ENCODE peak calls at places on chromosome X, in nine cellular contexts. J is heart left ventricle, D is transverse colon, U is body of pancreas, O is A549, M is right lobe of liver, G is tibial nerve, K is endothelial cell of umbilical vein, C is K562. B is an unnamed sample.

GRCh38 chrX:85326234-85327059 is 53.0 kb downstream of the POF1B start:
- DNase-seq in J (no peak), D (no peak), U (no peak), O (no peak), M (peak; percentile 9), G (no peak), K (no peak), C (no peak), B (peak; percentile 50)

GRCh38 chrX:7146703-7147430 is 645 bp upstream of the STS start:
- DNase-seq in J (no peak), D (peak; percentile 49), U (peak; percentile 27), O (peak; percentile 35), M (peak; percentile 35), G (no peak), K (no peak), C (peak; percentile 42), B (peak; percentile 69)

GRCh38 chrX:10507181-10507580 is 113.2 kb downstream of the MID1 start:
- DNase-seq in J (no peak), D (no peak), U (no peak), O (no peak), M (no peak), G (no peak), K (peak; percentile 16), C (no peak), B (no peak)

GRCh38 chrX:32530802-32531403 is 680.4 kb downstream of the DMD start:
- DNase-seq in J (no peak), D (peak; percentile 9), U (peak; percentile 16), O (peak; percentile 38), M (no peak), G (no peak), K (peak; percentile 50), C (peak; percentile 5), B (no peak)

GRCh38 chrX:115589419-115589818 is 28.4 kb downstream of the PLS3 start:
- DNase-seq in J (no peak), D (no peak), U (no peak), O (no peak), M (no peak), G (no peak), K (no peak), C (no peak), B (no peak)

GRCh38 chrX:150569155-150569477 is 695 bp downstream of the MTM1 start:
- DNase-seq in J (peak; percentile 25), D (peak; percentile 47), U (peak; percentile 40), O (no peak), M (no peak), G (no peak), K (no peak), C (no peak), B (no peak)

GRCh38 chrX:40176256-40176978 is 78.7 kb upstream of the BCOR start:
- DNase-seq in J (peak; percentile 83), D (peak; percentile 78), U (peak; percentile 68), O (peak; percentile 28), M (peak; percentile 74), G (no peak), K (peak; percentile 14), C (peak; percentile 78), B (peak; percentile 86)

GRCh38 chrX:68588653-68589371 is 58.7 kb upstream of the STARD8 start:
- DNase-seq in J (no peak), D (no peak), U (no peak), O (no peak), M (no peak), G (no peak), K (no peak), C (peak; percentile 22), B (no peak)

GRCh38 chrX:155216940-155217450 is 735 bp downstream of the VBP1 start:
- DNase-seq in J (no peak), D (no peak), U (no peak), O (no peak), M (no peak), G (no peak), K (peak; percentile 66), C (peak; percentile 25), B (no peak)

GRCh38 chrX:55450259-55450658 is 1.7 kb upstream of the MAGEH1 start:
- DNase-seq in J (no peak), D (no peak), U (no peak), O (peak; percentile 13), M (no peak), G (no peak), K (peak; percentile 4), C (peak; percentile 5), B (no peak)

GRCh38 chrX:24515447-24515846 is 50.4 kb downstream of the PDK3 start:
- DNase-seq in J (no peak), D (no peak), U (no peak), O (peak; percentile 37), M (no peak), G (no peak), K (peak; percentile 33), C (no peak), B (no peak)

GRCh38 chrX:7062276-7062675 is 85.2 kb upstream of the STS start:
- DNase-seq in J (no peak), D (no peak), U (no peak), O (peak; percentile 17), M (peak; percentile 40), G (no peak), K (peak; percentile 1), C (no peak), B (no peak)

GRCh38 chrX:155334486-155335316 is at the start of gene CLIC2:
- DNase-seq in J (peak; percentile 38), D (peak; percentile 17), U (peak; percentile 12), O (peak; percentile 3), M (no peak), G (peak; percentile 12), K (peak; percentile 65), C (peak; percentile 76), B (no peak)

GRCh38 chrX:118116308-118117068 is at the start of gene KLHL13:
- DNase-seq in J (peak; percentile 45), D (peak; percentile 26), U (peak; percentile 42), O (peak; percentile 14), M (peak; percentile 39), G (peak; percentile 11), K (peak; percentile 51), C (peak; percentile 81), B (peak; percentile 76)

GRCh38 chrX:9745417-9746115 is 20.1 kb downstream of the GPR143 start:
- DNase-seq in J (peak; percentile 27), D (no peak), U (no peak), O (no peak), M (no peak), G (no peak), K (peak; percentile 95), C (no peak), B (no peak)

GRCh38 chrX:56745019-56745418 is 16.0 kb downstream of the NBDY start:
- DNase-seq in J (no peak), D (no peak), U (no peak), O (peak; percentile 75), M (no peak), G (no peak), K (peak; percentile 7), C (no peak), B (no peak)

DNA sequence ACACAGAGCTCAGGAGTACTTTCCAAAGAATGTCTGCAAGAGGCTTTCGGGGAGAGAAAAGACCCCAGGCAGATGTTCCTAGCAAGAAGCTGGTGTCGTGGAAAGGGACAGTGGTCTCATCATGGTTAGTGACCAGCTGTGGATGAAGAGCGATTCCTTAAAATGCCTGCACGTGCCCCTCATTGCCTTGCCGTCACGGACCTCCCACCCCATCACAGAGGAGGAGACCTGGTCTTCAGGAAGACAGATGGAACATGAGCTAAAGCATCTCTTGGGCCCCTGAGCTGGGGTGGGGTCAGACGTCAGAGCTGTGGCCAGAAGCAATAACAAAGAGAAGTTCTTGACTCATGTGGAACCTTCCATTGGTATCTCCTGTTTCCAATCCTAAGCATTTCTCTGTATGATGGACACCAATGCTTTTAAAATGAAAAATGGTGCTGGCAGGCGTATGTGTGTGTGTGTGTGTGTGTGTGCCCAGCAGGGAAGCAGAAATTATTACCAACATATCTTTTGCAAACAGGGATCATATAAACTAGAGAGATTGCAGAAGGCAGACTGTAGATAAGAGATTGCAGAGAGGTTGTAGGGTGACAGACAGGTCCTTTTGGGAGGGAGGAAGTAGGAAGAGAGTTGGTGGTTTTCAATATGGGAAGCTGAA is 25.2 kb upstream of the ASMTL start:
- DNase-seq in J (no peak), D (no peak), U (no peak), O (no peak), M (no peak), G (no peak), K (no peak), C (peak; percentile 17), B (peak; percentile 18)
- TF ChIP-seq CTCF in J (no peak), D (no peak), U (no peak), O (no peak), M (no peak), G (no peak), K (no peak), C (no peak), B (no peak)

DNA sequence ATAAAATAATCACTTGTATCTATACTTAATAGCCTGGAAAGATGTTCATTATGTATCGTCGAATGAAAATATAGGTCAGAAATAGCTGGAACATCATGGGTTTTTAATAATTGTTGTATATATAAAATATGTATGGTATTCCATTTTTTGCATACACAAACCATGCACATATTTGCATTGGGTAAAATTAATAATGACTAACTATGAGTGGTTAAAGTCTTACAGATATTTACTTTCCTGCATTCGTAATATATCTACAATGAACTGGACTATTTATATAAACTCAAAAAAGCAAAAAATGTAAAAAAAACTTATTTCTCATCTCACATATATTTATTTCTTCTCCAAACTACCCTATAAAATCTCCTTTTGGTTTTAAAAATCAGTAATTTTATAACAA is 46.0 kb downstream of the CYLC1 start:
- DNase-seq in J (no peak), D (no peak), U (no peak), O (no peak), M (no peak), G (no peak), K (no peak), C (no peak), B (no peak)
- H3K9me3 ChIP-seq in J (no peaks in the 10 kb centered on the region), D (no peaks in the 10 kb centered on the region), U (no peaks in the 10 kb centered on the region), O (no peaks in the 10 kb centered on the region), M (no peaks in the 10 kb centered on the region), G (no peaks in the 10 kb centered on the region), K (no peaks in the 10 kb centered on the region), C (no peaks in the 10 kb centered on the region), B (no peaks in the 10 kb centered on the region)

DNA sequence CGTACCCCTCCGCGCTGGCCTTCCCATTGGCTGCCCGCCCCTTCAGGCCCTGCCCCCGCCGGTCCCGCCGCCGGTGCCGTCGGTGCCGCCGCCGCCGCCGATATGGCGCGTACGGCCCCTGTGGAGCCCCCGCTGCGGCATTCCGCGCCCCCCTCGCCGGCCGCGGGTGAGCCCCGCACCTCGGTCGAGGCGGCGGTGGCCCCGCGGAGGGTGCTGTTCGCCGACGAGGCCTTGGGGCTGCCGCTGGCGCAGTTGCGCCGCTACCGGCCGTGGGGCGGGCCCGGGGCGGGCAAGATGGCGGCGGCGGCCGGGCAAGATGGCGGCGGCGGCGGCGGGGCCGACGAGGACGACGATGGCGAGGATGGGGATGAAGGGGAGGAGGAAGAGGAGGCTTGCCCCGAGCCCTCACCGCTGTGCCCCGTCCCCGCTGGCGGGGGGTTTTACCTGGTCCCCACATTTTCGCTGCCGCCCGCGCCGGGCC is at the start of gene PPP1R3F:
- DNase-seq in J (no peak), D (no peak), U (no peak), O (no peak), M (peak; percentile 41), G (no peak), K (peak; percentile 1), C (no peak), B (no peak)
- TF ChIP-seq POLR2A in J (peak; percentile 52), D (peak; percentile 12), U (no peak), O (peak; percentile 48), M (peak; percentile 81), G (peak; percentile 64), K (no peak), C (no peak), B (no peak)

DNA sequence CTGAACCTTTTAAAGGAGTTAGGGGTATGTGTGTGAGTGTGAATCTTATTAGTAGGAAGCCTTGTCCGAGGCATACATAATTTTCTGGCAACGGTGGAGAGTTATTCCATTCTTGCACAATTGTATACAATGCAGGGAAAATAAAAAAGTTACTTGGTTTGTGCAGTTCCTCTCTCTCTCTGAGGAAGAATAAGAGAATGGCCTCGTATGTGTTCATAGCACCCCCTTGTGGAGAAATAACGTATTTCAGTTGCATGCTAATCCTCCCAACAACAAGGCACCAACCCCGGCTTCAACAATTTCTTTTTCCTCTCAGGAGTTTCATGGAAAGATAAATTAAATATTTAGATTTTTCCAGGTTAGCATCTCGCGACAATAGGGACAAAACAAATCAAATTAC is 33.7 kb upstream of the FGF13 start:
- DNase-seq in J (no peak), D (no peak), U (peak; percentile 25), O (peak; percentile 40), M (no peak), G (no peak), K (peak; percentile 17), C (peak; percentile 34), B (no peak)
- TF ChIP-seq CTCF in J (peak; percentile 82), D (peak; percentile 74), U (peak; percentile 51), O (peak; percentile 57), M (peak; percentile 85), G (peak; percentile 76), K (peak; percentile 30), C (peak; percentile 33), B (peak; percentile 15)